ENCODE peak calls at places on chromosome 12, in five cellular contexts. M is transverse colon, Y is cardiac muscle cell, U is psoas muscle, Z is NB4. K is an unnamed sample.

GRCh38 chr12:18716236-18716635 is 21.6 kb downstream of the PLCZ1 start:
- DNase-seq in Z (peak), Y (no peak), U (no peak), M (no peak), K (no peak)

GRCh38 chr12:38392584-38393144 is 76.1 kb downstream of the ALG10B start:
- DNase-seq in U (no peak), Y (no peak), M (no peak), Z (peak), K (no peak)

GRCh38 chr12:100799770-100800169 is 5.2 kb downstream of the ANO4 start:
- DNase-seq in Y (no peak), M (no peak), U (no peak), Z (no peak), K (no peak)

GRCh38 chr12:79174656-79175055 is 310.1 kb downstream of the SYT1 start:
- DNase-seq in U (no peak), Y (peak), Z (peak), M (no peak), K (peak)

GRCh38 chr12:118980407-118981014 is 830 bp upstream of the SRRM4 start:
- DNase-seq in Z (no peak), Y (peak), M (no peak), U (no peak), K (no peak)

GRCh38 chr12:17372508-17372907 is 717.5 kb downstream of the RERGL start:
- DNase-seq in M (no peak), Y (no peak), Z (no peak), U (no peak), K (no peak)

GRCh38 chr12:101552277-101552676 is 42.5 kb upstream of the MYBPC1 start:
- DNase-seq in M (no peak), Y (no peak), U (peak), Z (peak), K (no peak)

GRCh38 chr12:57844725-57845477 is 1.6 kb downstream of the CTDSP2 start:
- DNase-seq in M (peak), Y (peak), Z (peak), U (peak), K (no peak)

DNA sequence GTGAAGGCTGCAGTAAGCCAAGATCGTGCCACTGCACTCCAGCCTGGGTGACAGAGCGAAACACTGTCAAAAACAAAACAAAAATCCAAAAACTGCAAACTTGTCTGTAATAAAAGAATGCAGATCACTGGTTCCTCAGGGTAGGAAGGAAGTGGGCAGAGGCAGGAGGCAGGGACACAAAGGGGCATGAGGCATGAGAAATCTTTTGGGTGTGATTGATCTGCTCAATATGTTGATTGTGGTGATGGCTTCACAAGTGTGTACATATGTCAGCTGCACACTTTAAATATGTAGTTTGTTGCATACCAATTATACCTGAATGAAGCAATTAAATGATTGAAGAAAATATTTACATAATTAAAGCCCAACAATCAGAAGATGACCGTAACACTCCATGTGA is 117.6 kb downstream of the CMAS start:
- DNase-seq in M (no peak), Z (no peak), Y (no peak), U (no peak), K (no peak)
- H3K4me3 ChIP-seq in M (no peak), Z (no peak), Y (no peak), U (no peak), K (no peak)

GRCh38 chr12:116693259-116694227 is 44.3 kb downstream of the SPRING1 start:
- DNase-seq in U (no peak), M (peak), Z (no peak), Y (peak), K (no peak)
- TF ChIP-seq CTCF in U (no peak), M (no peak), Z (no peak), Y (peak), K (no peak)

DNA sequence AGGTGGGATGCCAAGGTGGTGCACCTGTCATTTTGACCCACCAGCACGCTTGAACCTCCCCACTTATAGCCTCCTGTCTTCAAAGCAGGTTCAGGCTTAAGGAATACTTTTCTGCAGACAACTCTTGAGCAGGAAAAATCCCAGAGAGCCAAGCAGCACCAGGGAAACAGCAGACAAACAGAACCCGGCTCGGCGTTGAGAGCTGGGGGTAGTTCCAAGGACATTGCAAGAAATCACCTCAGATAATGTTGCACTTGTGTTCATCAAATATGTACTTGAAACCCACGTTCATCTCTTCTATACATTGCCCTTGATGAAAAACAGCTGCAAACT is 203.6 kb downstream of the PPM1H start:
- DNase-seq in U (no peak), Z (no peak), Y (no peak), M (no peak), K (no peak)
- H3K4me3 ChIP-seq in U (no peak), Z (no peak), Y (no peak), M (no peak), K (no peak)

GRCh38 chr12:54035561-54036377 is 2.9 kb downstream of the HOXC5 start:
- DNase-seq in U (no peak), Y (no peak), Z (no peak), M (no peak), K (no peak)
- TF ChIP-seq CTCF in U (no peak), Y (no peak), Z (no peak), M (no peak), K (no peak)

GRCh38 chr12:48126953-48127630 is 7.9 kb downstream of the PFKM start:
- DNase-seq in U (no peak), M (no peak), Y (no peak), Z (no peak), K (no peak)
- H3K4me3 ChIP-seq in U (peak), M (no peak), Y (no peak), Z (no peak), K (no peak)

K was measured in AG09309.